ENCODE peak calls at places on chromosomes 4 and X, in seven cellular contexts. One of them, this sample, is unnamed.

GRCh38 chrX:136768469-136769084 is 12.2 kb downstream of the ARHGEF6 start:
- DNase-seq in HCT116: peak
- DNase-seq in H1: peak
- DNase-seq in SK-N-SH: peak
- DNase-seq in K562: peak
- DNase-seq in HepG2: no peak
- DNase-seq in GM12878: no peak
- DNase-seq in this sample: peak

GRCh38 chrX:14504960-14505538 is 24.3 kb upstream of the GLRA2 start:
- DNase-seq in HCT116: no peak
- DNase-seq in H1: no peak
- DNase-seq in SK-N-SH: no peak
- DNase-seq in K562: no peak
- DNase-seq in HepG2: no peak
- DNase-seq in GM12878: no peak
- DNase-seq in this sample: no peak

GRCh38 chrX:30822719-30823118 is 66.3 kb downstream of the TAB3 start:
- DNase-seq in HCT116: no peak
- DNase-seq in H1: no peak
- DNase-seq in SK-N-SH: no peak
- DNase-seq in K562: peak
- DNase-seq in HepG2: no peak
- DNase-seq in GM12878: no peak
- DNase-seq in this sample: no peak

GRCh38 chrX:51421972-51422371 is 74.4 kb downstream of the NUDT11 start:
- DNase-seq in HCT116: no peak
- DNase-seq in H1: no peak
- DNase-seq in SK-N-SH: no peak
- DNase-seq in K562: no peak
- DNase-seq in HepG2: no peak
- DNase-seq in GM12878: no peak
- DNase-seq in this sample: no peak

GRCh38 chr4:80265571-80266266 is 745 bp upstream of the FGF5 start:
- DNase-seq in HCT116: no peak
- DNase-seq in H1: no peak
- DNase-seq in SK-N-SH: peak
- DNase-seq in K562: peak
- DNase-seq in HepG2: no peak
- DNase-seq in GM12878: no peak
- DNase-seq in this sample: no peak

GRCh38 chr4:148770377-148770776 is 328.2 kb upstream of the NR3C2 start:
- DNase-seq in HCT116: no peak
- DNase-seq in H1: no peak
- DNase-seq in SK-N-SH: no peak
- DNase-seq in K562: no peak
- DNase-seq in HepG2: no peak
- DNase-seq in GM12878: no peak
- DNase-seq in this sample: no peak

GRCh38 chr4:109078724-109079123 is 223.7 kb downstream of the COL25A1 start:
- DNase-seq in HCT116: no peak
- DNase-seq in H1: no peak
- DNase-seq in SK-N-SH: no peak
- DNase-seq in K562: no peak
- DNase-seq in HepG2: no peak
- DNase-seq in GM12878: no peak
- DNase-seq in this sample: no peak

GRCh38 chr4:25818293-25819240 is 44.2 kb downstream of the SEL1L3 start:
- DNase-seq in HCT116: no peak
- DNase-seq in H1: no peak
- DNase-seq in SK-N-SH: no peak
- DNase-seq in K562: no peak
- DNase-seq in HepG2: no peak
- DNase-seq in GM12878: no peak
- DNase-seq in this sample: no peak

GRCh38 chr4:17511041-17511949 is 595 bp downstream of the QDPR start:
- DNase-seq in HCT116: peak
- DNase-seq in H1: no peak
- DNase-seq in SK-N-SH: peak
- DNase-seq in K562: peak
- DNase-seq in HepG2: peak
- DNase-seq in GM12878: no peak
- DNase-seq in this sample: peak

GRCh38 chrX:27599928-27600327 is 9.8 kb downstream of the DCAF8L2 start:
- DNase-seq in HCT116: no peak
- DNase-seq in H1: no peak
- DNase-seq in SK-N-SH: no peak
- DNase-seq in K562: no peak
- DNase-seq in HepG2: peak
- DNase-seq in GM12878: no peak
- DNase-seq in this sample: no peak

GRCh38 chr4:162506253-162506652 is 342.5 kb upstream of the FSTL5 start:
- DNase-seq in HCT116: no peak
- DNase-seq in H1: no peak
- DNase-seq in SK-N-SH: no peak
- DNase-seq in K562: no peak
- DNase-seq in HepG2: no peak
- DNase-seq in GM12878: no peak
- DNase-seq in this sample: no peak

GRCh38 chr4:99998062-99998880 is 48.2 kb upstream of the H2AZ1 start:
- DNase-seq in HCT116: peak
- DNase-seq in H1: no peak
- DNase-seq in SK-N-SH: peak
- DNase-seq in K562: no peak
- DNase-seq in HepG2: peak
- DNase-seq in GM12878: peak
- DNase-seq in this sample: peak

GRCh38 chr4:17322514-17322913 is 189.4 kb downstream of the QDPR start:
- DNase-seq in HCT116: no peak
- DNase-seq in H1: no peak
- DNase-seq in SK-N-SH: no peak
- DNase-seq in K562: no peak
- DNase-seq in HepG2: no peak
- DNase-seq in GM12878: no peak
- DNase-seq in this sample: no peak

GRCh38 chrX:110435191-110435590 is 76.5 kb downstream of the RTL9 start:
- DNase-seq in HCT116: no peak
- DNase-seq in H1: no peak
- DNase-seq in SK-N-SH: no peak
- DNase-seq in K562: no peak
- DNase-seq in HepG2: no peak
- DNase-seq in GM12878: no peak
- DNase-seq in this sample: no peak

DNA sequence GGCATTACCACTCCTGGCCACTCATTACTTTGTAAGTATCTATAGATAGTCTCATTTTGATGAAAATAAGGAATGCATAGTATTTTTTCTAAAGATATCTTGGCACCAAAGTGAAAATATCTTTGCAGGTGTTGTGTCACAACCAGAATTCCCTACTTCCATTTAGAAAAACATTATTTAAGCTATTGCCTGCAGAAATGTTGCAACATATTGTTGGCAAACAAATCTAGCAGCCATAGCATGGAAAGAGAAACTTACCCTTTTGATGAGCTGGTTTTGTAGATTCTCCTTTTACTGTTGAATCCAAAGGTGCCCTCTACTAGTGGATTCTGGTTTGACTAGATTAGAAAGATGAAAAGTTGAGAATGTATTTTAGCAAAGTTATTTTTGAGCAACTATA is 138.8 kb downstream of the AREG start:
- DNase-seq in HCT116: no peak
- DNase-seq in H1: no peak
- DNase-seq in SK-N-SH: no peak
- DNase-seq in K562: no peak
- DNase-seq in HepG2: peak
- DNase-seq in GM12878: no peak
- DNase-seq in this sample: no peak
- TF ChIP-seq JUND in HCT116: no peak
- TF ChIP-seq JUND in H1: no peak
- TF ChIP-seq JUND in SK-N-SH: no peak
- TF ChIP-seq JUND in K562: no peak
- TF ChIP-seq JUND in HepG2: no peak
- TF ChIP-seq JUND in GM12878: no peak
- TF ChIP-seq JUND in this sample: peak

GRCh38 chr4:88489100-88489761 is 32.3 kb downstream of the HERC5 start:
- DNase-seq in HCT116: no peak
- DNase-seq in H1: no peak
- DNase-seq in SK-N-SH: no peak
- DNase-seq in K562: no peak
- DNase-seq in HepG2: no peak
- DNase-seq in GM12878: no peak
- DNase-seq in this sample: no peak
- TF ChIP-seq JUND in HCT116: no peak
- TF ChIP-seq JUND in H1: no peak
- TF ChIP-seq JUND in SK-N-SH: no peak
- TF ChIP-seq JUND in K562: no peak
- TF ChIP-seq JUND in HepG2: no peak
- TF ChIP-seq JUND in GM12878: no peak
- TF ChIP-seq JUND in this sample: no peak

DNA sequence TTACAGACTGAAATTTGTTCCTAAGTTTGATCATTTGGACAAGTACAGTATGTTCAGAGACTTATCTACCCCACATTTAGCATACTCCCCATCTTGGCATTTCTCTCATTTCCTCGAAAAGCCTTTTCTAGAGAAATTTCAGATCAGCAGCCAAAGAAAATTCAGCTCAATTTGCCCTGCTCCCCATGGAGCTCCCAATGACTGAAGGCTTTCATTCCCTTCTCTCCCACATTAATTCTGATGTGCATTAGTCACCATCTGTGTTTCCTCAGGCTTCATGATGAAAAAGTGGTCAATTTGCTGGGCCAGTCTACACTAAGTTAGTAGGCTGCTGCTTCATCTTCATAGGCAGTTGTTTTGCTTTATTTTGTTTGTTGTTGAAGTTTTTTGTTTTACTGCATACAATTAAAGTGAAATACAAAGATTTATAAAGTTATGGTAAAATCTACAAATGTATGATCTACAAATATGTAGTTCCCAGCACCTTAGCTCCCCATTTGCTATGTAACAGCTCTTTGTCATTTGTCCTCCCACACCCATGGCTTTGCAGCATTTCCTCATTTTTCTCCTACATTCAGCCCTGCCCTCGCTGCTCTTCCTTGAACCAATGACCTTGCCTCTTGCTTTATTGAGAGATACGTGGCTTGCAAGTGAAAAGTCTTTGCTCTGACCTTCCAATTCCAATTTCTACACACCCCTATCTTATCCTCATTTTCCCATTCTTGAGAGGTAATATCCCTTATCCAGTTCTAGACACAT is 193.9 kb downstream of the ANAPC10 start:
- DNase-seq in HCT116: peak
- DNase-seq in H1: no peak
- DNase-seq in SK-N-SH: no peak
- DNase-seq in K562: no peak
- DNase-seq in HepG2: no peak
- DNase-seq in GM12878: no peak
- DNase-seq in this sample: no peak
- TF ChIP-seq JUND in HCT116: no peak
- TF ChIP-seq JUND in H1: no peak
- TF ChIP-seq JUND in SK-N-SH: no peak
- TF ChIP-seq JUND in K562: no peak
- TF ChIP-seq JUND in HepG2: no peak
- TF ChIP-seq JUND in GM12878: no peak
- TF ChIP-seq JUND in this sample: no peak

DNA sequence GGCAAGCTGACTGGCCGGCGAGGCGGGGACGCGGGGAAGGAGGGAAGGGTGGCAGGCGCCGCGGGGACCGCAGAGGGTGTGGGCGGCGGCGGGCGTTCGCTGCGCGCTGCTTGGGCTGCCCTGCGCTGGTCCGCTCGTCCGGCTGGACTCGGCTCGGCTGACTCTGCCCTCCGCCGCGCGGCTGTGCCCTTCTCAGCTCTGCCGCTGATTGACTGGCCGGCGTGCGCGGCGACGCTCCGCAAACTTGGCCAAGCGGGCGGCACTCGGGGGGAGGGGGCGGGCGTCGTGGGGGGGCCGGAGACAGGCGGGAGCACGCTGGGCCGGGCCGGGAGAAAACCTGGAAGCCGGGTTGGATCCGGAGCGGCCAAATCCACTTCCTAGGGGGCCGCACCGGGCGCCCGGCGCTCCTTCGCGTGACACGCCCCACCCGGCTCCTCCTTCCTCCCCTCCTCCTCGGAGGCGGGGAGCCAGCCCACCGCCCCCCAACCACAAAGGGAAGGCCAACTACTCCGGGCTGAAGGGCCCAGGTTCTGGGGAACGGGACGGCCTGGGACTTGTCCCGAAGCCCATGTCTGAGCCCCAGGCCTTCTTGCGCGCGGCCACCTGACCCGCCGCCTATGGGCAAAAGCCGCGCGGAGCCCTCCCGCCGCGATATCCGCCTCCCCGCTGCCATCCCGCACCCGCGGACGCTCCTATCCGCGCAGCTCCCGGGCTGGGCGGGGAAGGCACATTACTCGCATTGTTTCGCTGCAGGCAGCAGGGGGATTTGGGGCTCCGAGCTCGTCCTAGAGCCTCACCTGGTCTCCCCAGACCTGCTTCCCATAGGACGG is at the start of gene GPC4:
- DNase-seq in HCT116: peak
- DNase-seq in H1: no peak
- DNase-seq in SK-N-SH: peak
- DNase-seq in K562: no peak
- DNase-seq in HepG2: no peak
- DNase-seq in GM12878: no peak
- DNase-seq in this sample: peak
- TF ChIP-seq JUND in HCT116: peak
- TF ChIP-seq JUND in H1: no peak
- TF ChIP-seq JUND in SK-N-SH: no peak
- TF ChIP-seq JUND in K562: no peak
- TF ChIP-seq JUND in HepG2: no peak
- TF ChIP-seq JUND in GM12878: no peak
- TF ChIP-seq JUND in this sample: no peak

GRCh38 chr4:20124317-20125026 is 127.2 kb upstream of the SLIT2 start:
- DNase-seq in HCT116: no peak
- DNase-seq in H1: no peak
- DNase-seq in SK-N-SH: no peak
- DNase-seq in K562: no peak
- DNase-seq in HepG2: no peak
- DNase-seq in GM12878: no peak
- DNase-seq in this sample: no peak

GRCh38 chr4:20127626-20128025 is 124.1 kb upstream of the SLIT2 start:
- DNase-seq in HCT116: no peak
- DNase-seq in H1: no peak
- DNase-seq in SK-N-SH: no peak
- DNase-seq in K562: no peak
- DNase-seq in HepG2: no peak
- DNase-seq in GM12878: no peak
- DNase-seq in this sample: no peak

GRCh38 chr4:20122198-20122988 is 129.3 kb upstream of the SLIT2 start:
- DNase-seq in HCT116: no peak
- DNase-seq in H1: no peak
- DNase-seq in SK-N-SH: no peak
- DNase-seq in K562: no peak
- DNase-seq in HepG2: no peak
- DNase-seq in GM12878: no peak
- DNase-seq in this sample: no peak

DNA sequence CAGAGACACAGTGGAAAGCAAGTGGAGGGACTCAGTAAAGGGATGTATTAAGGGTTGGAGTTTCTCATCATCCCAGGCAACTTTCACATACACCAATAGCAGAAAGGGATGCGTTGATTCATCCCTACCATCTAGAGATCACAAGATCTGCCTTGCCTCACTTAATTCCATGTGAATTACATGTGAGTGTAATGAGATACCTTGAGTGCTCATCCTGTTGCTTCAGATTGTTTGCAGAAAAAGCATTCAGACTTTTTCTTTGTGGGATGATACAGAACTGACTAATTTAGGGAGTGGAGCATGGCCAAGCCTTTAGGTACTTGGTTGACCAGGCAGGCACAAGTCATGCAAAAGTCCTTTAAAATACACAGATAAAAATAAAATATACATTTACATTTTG is 124.8 kb upstream of the SLIT2 start:
- DNase-seq in HCT116: no peak
- DNase-seq in H1: no peak
- DNase-seq in SK-N-SH: no peak
- DNase-seq in K562: no peak
- DNase-seq in HepG2: no peak
- DNase-seq in GM12878: no peak
- DNase-seq in this sample: no peak
- TF ChIP-seq JUND in HCT116: no peak
- TF ChIP-seq JUND in H1: no peak
- TF ChIP-seq JUND in SK-N-SH: peak
- TF ChIP-seq JUND in K562: no peak
- TF ChIP-seq JUND in HepG2: no peak
- TF ChIP-seq JUND in GM12878: no peak
- TF ChIP-seq JUND in this sample: no peak

This sample was measured in T47D.